ENCODE peak calls at places on chromosomes 1 and 21, in six cellular contexts. M is left ventricle myocardium inferior, A is PC-3, Y is cardiac fibroblast, E is foreskin fibroblast, J is heart right ventricle. O is an unnamed sample.

GRCh38 chr1:83747853-83748482 is 251.0 kb downstream of the TTLL7 start:
- DNase-seq in M (no peak), A (no peak), Y (no peak), E (no peak), J (no peak), O (no peak)

GRCh38 chr1:180892675-180893074 is 20.0 kb upstream of the KIAA1614 start:
- DNase-seq in M (no peak), A (no peak), Y (no peak), E (no peak), J (no peak), O (no peak)

GRCh38 chr21:32382108-32382601 is 10.7 kb downstream of the URB1 start:
- DNase-seq in M (no peak), A (peak), Y (peak), E (peak), J (no peak), O (no peak)

GRCh38 chr1:38221006-38221649 is 174.5 kb upstream of the POU3F1 start:
- DNase-seq in M (no peak), A (no peak), Y (peak), E (peak), J (no peak), O (no peak)

GRCh38 chr1:198253668-198254067 is 96.9 kb downstream of the NEK7 start:
- DNase-seq in M (peak), A (peak), Y (peak), E (peak), J (no peak), O (no peak)

GRCh38 chr1:234776256-234776874 is 166.4 kb upstream of the IRF2BP2 start:
- DNase-seq in M (no peak), A (no peak), Y (no peak), E (no peak), J (no peak), O (peak)

GRCh38 chr21:32138658-32139057 is 140.2 kb downstream of the MIS18A start:
- DNase-seq in M (no peak), A (no peak), Y (no peak), E (no peak), J (no peak), O (no peak)

GRCh38 chr1:67830226-67830625 is 3.0 kb downstream of the GNG12 start:
- DNase-seq in M (no peak), A (peak), Y (peak), E (no peak), J (no peak), O (no peak)

GRCh38 chr1:39509360-39510009 is 18.0 kb downstream of the BMP8A start:
- DNase-seq in M (peak), A (no peak), Y (peak), E (no peak), J (peak), O (no peak)

GRCh38 chr21:14084701-14085100 is 126.1 kb downstream of the LIPI start:
- DNase-seq in M (no peak), A (no peak), Y (no peak), E (no peak), J (no peak), O (no peak)

GRCh38 chr1:14929547-14930223 is 223.9 kb upstream of the TMEM51 start:
- DNase-seq in M (no peak), A (peak), Y (no peak), E (peak), J (no peak), O (no peak)

GRCh38 chr1:169105434-169106094 is 926 bp upstream of the ATP1B1 start:
- DNase-seq in M (peak), A (peak), Y (no peak), E (peak), J (peak), O (peak)

GRCh38 chr1:79005945-79006344 is 585 bp downstream of the ADGRL4 start:
- DNase-seq in M (no peak), A (no peak), Y (peak), E (peak), J (no peak), O (no peak)

GRCh38 chr21:35046223-35046690 is 2.8 kb downstream of the RUNX1 start:
- DNase-seq in M (no peak), A (no peak), Y (no peak), E (no peak), J (no peak), O (no peak)

GRCh38 chr1:162905174-162905573 is 44.2 kb upstream of the CCDC190 start:
- DNase-seq in M (no peak), A (no peak), Y (no peak), E (peak), J (no peak), O (no peak)

GRCh38 chr1:234505774-234506114 is 26.8 kb upstream of the TARBP1 start:
- DNase-seq in M (no peak), A (peak), Y (peak), E (peak), J (no peak), O (no peak)

GRCh38 chr1:238499036-238499435 is 608.3 kb upstream of the ZP4 start:
- DNase-seq in M (no peak), A (no peak), Y (no peak), E (no peak), J (no peak), O (no peak)

GRCh38 chr1:192809286-192810252 is 730 bp downstream of the RGS2 start:
- DNase-seq in M (peak), A (peak), Y (peak), E (peak), J (peak), O (no peak)

DNA sequence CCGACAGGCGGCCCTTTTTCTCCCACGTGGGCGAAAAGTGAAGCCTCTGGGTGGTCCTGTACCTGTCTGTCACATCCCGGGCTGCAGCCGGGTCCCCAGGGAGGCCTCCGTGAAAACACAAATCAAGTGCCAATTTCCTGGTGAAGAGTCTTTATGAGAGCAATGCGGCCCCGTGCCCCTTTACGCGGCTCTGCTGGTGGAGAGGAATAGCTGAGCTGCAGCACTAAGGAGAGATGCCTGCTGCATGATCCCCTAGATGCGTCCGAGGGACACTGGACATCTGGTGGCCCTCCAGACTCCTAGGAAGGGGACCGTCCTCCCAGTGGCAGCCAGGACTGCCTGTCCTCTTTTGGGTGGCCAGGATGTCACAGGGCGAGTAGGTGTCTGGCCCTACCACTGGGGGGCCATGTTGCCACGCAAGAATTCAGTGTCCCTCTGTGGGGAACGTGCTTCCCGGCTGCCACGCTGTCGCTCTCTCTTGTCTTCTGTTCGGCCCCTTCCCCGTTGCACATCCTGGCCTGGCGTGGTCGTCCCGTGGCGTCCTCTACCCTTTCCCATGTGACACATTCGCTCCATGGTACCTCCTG is 38.7 kb downstream of the COL18A1 start:
- DNase-seq in M (no peak), A (peak), Y (no peak), E (no peak), J (no peak), O (no peak)
- TF ChIP-seq CTCF in M (no peak), A (peak), Y (peak), E (no peak), J (no peak), O (no peak)

DNA sequence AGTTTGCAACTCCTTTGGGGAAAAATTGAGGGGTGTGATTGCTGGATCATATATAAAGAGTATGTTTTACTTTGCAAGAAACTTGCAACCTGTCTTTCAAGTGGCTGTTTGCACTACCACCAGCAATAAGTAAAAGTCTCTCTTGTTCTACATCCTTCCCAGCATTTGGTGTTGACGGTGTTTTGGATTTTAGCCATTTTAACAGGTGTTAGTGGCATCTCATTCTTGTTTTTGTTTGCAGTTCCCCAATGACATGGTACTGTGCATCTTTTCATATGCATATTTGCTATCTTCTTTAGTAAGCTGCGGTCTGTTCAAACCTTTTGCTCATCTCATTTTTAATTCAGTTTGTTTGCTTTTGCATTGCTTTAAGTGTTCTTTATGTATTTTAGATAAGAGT is 535.5 kb downstream of the LRRIQ3 start:
- DNase-seq in M (no peak), A (no peak), Y (no peak), E (no peak), J (no peak), O (no peak)
- TF ChIP-seq CTCF in M (no peak), A (no peak), Y (no peak), E (no peak), J (no peak), O (no peak)

GRCh38 chr1:212916395-212917133 is 33.8 kb upstream of the VASH2 start:
- DNase-seq in M (peak), A (no peak), Y (peak), E (peak), J (peak), O (no peak)
- TF ChIP-seq CTCF in M (no peak), A (no peak), Y (no peak), E (no peak), J (no peak), O (no peak)

GRCh38 chr21:46604975-46605758 is at the start of gene S100B:
- DNase-seq in M (no peak), A (no peak), Y (no peak), E (no peak), J (no peak), O (no peak)
- TF ChIP-seq CTCF in M (no peak), A (no peak), Y (no peak), E (no peak), J (no peak), O (no peak)

GRCh38 chr1:59985901-59986735 is 59.5 kb upstream of the CYP2J2 start:
- DNase-seq in M (no peak), A (no peak), Y (no peak), E (peak), J (no peak), O (no peak)
- TF ChIP-seq CTCF in M (no peak), A (no peak), Y (no peak), E (no peak), J (no peak), O (no peak)